ENCODE peak calls at places on chromosomes 12 and 14, in four cellular contexts. F, W, S and N are unnamed samples.
A peak's percentile ranks its signal among the peaks of the same experiment; 100 is the strongest.

GRCh38 chr12:74415633-74416032 is 122.0 kb upstream of the ATXN7L3B start:
- DNase-seq in F (peak; percentile 48), W (no peak), S (no peak), N (peak; percentile 10)

GRCh38 chr12:107415066-107415465 is 270.5 kb upstream of the PWP1 start:
- DNase-seq in F (no peak), W (no peak), S (no peak), N (no peak)

GRCh38 chr14:86057018-86057667 is 527.2 kb downstream of the FLRT2 start:
- DNase-seq in F (peak; percentile 6), W (no peak), S (no peak), N (peak; percentile 3)

GRCh38 chr12:79058342-79058741 is 193.8 kb downstream of the SYT1 start:
- DNase-seq in F (peak; percentile 13), W (no peak), S (no peak), N (no peak)

GRCh38 chr12:123351349-123351748 is 13.3 kb downstream of the SBNO1 start:
- DNase-seq in F (no peak), W (no peak), S (no peak), N (no peak)

GRCh38 chr12:56271031-56271430 is 4.3 kb downstream of the COQ10A start:
- DNase-seq in F (no peak), W (no peak), S (no peak), N (no peak)

GRCh38 chr12:57276935-57277563 is 26.1 kb upstream of the STAC3 start:
- DNase-seq in F (peak; percentile 21), W (no peak), S (no peak), N (no peak)

GRCh38 chr14:65330416-65330815 is 82.1 kb upstream of the FUT8 start:
- DNase-seq in F (no peak), W (no peak), S (no peak), N (no peak)

GRCh38 chr12:10557329-10557728 is 51.6 kb downstream of the EIF2S3B start:
- DNase-seq in F (no peak), W (no peak), S (no peak), N (no peak)

GRCh38 chr12:53538209-53538689 is 31.0 kb upstream of the NPFF start:
- DNase-seq in F (peak; percentile 94), W (no peak), S (no peak), N (no peak)

GRCh38 chr12:109752117-109753053 is 38.8 kb downstream of the FAM222A start:
- DNase-seq in F (peak; percentile 37), W (no peak), S (no peak), N (peak; percentile 82)

GRCh38 chr12:14840616-14841015 is 2.7 kb downstream of the ART4 start:
- DNase-seq in F (peak; percentile 58), W (no peak), S (no peak), N (no peak)

GRCh38 chr12:50933459-50934124 is 18.8 kb upstream of the HIGD1C start:
- DNase-seq in F (peak; percentile 70), W (no peak), S (no peak), N (no peak)

GRCh38 chr12:71684081-71684480 is 1.8 kb upstream of the TMEM19 start:
- DNase-seq in F (no peak), W (no peak), S (no peak), N (no peak)

GRCh38 chr14:21041676-21042433 is at the start of gene RNASE7:
- DNase-seq in F (no peak), W (no peak), S (no peak), N (no peak)

GRCh38 chr14:70641548-70642312 is at the start of gene TTC9:
- DNase-seq in F (no peak), W (no peak), S (no peak), N (peak; percentile 89)

GRCh38 chr14:70644016-70644415 is 2.3 kb downstream of the TTC9 start:
- DNase-seq in F (no peak), W (no peak), S (no peak), N (no peak)

GRCh38 chr14:70642313-70643235 is 858 bp downstream of the TTC9 start:
- DNase-seq in F (no peak), W (no peak), S (no peak), N (peak; percentile 77)

GRCh38 chr14:70638416-70638815 is 3.3 kb upstream of the TTC9 start:
- DNase-seq in F (no peak), W (no peak), S (no peak), N (no peak)

DNA sequence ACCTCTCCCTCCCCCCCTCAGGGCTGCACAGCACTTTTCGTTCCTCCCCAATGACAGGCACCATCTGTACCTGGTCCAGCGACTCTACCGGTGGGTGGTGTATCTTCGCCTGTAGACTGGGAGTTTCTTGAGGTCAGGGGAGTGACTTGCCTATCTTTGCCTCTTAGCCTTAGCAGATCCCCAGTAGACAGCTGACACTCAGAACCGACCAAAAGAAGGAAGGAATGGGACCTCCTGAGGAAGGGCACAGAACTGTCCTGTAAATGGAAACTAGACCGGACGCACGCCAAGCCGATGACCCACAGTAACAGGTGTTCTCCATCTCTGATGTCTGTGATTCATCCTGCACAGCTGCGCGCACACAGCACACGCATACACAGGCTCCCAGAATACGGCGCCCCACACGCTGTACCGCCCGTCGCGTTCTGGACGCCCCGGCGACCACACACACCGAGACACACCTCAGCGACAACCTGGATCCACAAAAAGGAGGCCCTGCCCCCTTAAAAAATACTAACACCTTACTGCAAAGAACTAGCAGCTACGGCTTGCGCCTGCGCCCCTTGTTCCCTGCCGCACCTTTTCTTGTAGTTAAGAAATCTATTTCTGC is 673 bp upstream of the TTC9 start:
- DNase-seq in F (no peak), W (no peak), S (peak; percentile 60), N (peak; percentile 68)
- TF ChIP-seq TCF12 in F (no peak), W (no peak), S (peak; percentile 94), N (peak; percentile 53)

DNA sequence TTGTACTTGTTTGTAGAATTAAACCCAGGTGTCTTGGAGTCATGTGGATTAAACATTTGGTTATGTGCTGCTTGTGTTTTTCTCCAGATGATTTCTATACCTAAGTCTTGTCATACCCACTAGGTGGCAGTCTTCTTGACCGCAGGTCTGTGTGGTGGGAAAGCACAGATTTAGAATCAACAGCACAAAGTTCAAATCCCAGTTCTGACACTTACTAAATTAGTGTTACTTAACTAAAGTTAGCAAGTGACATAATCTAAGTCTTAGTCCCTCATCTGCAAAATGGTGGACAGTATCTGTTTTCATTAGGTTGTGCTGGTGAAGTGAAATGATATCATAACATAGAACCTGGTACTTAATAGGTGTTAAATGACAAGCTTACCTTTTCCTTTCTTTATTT is 151.0 kb upstream of the ARHGAP5 start:
- DNase-seq in F (peak; percentile 87), W (no peak), S (no peak), N (peak; percentile 44)
- TF ChIP-seq TCF12 in F (no peak), W (no peak), S (no peak), N (no peak)

DNA sequence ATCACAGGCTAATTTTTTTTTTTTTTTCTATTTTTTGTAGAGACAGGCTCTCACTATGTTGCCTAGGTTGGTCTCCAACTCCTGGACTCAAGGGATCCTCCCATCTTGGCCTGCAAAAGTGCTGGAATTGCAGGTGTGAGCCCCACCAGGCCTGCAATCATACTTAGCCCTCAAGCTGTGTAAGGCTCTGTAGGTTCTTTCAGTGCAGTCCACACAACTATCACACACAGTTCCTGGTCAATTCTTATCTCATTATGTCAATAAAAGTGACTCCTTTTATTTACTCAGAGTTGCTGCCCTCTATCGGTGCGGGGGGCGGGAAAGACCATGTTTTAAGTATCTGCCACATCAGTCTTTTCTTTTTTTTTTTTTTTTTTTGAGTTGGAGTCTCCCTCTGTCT is 29.0 kb downstream of the SLC2A3 start:
- DNase-seq in F (peak; percentile 97), W (peak; percentile 49), S (no peak), N (peak; percentile 28)
- TF ChIP-seq TCF12 in F (no peak), W (no peak), S (no peak), N (no peak)

GRCh38 chr12:42922512-42922865 is 332.9 kb upstream of the PRICKLE1 start:
- DNase-seq in F (no peak), W (no peak), S (no peak), N (no peak)

GRCh38 chr12:42924482-42924881 is 334.9 kb upstream of the PRICKLE1 start:
- DNase-seq in F (no peak), W (no peak), S (no peak), N (no peak)

GRCh38 chr12:42926232-42926631 is 336.7 kb upstream of the PRICKLE1 start:
- DNase-seq in F (no peak), W (no peak), S (no peak), N (no peak)

GRCh38 chr12:42921741-42922511 is 332.4 kb upstream of the PRICKLE1 start:
- DNase-seq in F (no peak), W (no peak), S (no peak), N (peak; percentile 9)

DNA sequence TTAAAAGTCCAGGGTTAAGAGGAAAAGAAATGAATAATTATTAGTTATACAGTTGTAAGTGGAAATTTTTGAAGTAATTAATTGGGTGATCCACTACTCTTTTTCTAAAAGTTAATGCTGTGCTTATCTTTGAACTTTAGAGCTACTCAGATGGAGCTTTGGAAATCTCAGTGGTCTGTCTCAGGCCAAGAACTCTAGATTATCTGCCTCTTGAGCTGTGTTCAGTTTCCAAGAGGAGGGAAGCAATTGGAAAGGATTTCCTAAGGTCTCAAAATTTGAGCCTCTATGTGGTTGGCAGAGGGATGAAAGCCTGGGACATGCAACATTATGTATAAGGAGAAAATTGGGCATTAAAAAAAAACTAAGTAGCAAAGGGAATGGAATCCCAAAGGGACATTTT is 334.0 kb upstream of the PRICKLE1 start:
- DNase-seq in F (no peak), W (no peak), S (no peak), N (no peak)
- TF ChIP-seq TCF12 in F (no peak), W (no peak), S (no peak), N (no peak)

GRCh38 chr12:16610006-16610520 is 4.1 kb upstream of the LMO3 start:
- DNase-seq in F (no peak), W (no peak), S (no peak), N (no peak)

GRCh38 chr12:16610743-16611142 is 4.8 kb upstream of the LMO3 start:
- DNase-seq in F (no peak), W (no peak), S (no peak), N (no peak)

GRCh38 chr12:16611146-16611545 is 5.2 kb upstream of the LMO3 start:
- DNase-seq in F (no peak), W (no peak), S (no peak), N (no peak)

GRCh38 chr12:16613199-16613598 is 7.2 kb upstream of the LMO3 start:
- DNase-seq in F (no peak), W (no peak), S (no peak), N (no peak)

DNA sequence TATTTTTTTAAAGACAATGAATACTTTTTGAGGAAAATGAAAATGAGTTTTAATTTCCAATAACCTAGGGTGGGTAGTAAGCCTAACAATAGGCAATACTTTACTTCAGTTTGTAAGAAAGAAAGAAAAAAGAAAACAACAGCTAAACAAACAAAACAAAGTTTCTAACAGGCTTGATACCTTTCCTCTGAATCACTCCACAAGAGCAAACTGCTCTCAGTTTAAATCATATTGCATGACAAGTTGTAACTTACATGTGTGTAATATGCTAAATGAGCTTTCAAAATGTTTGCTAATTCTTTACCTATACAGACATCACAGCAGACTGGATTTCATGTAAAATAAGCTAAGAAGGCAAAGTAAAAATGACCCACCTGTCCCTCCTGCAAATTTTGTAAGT is 6.7 kb upstream of the LMO3 start:
- DNase-seq in F (no peak), W (no peak), S (no peak), N (no peak)
- TF ChIP-seq TCF12 in F (no peak), W (no peak), S (no peak), N (no peak)

GRCh38 chr14:34081576-34082136 is 130.8 kb upstream of the EGLN3 start:
- DNase-seq in F (peak; percentile 86), W (no peak), S (no peak), N (no peak)
- TF ChIP-seq TCF12 in F (no peak), W (no peak), S (no peak), N (no peak)